ENCODE peak calls at places on chromosomes 4 and X, in five cellular contexts. One of them, this sample, is unnamed.
A peak's percentile ranks its signal among the peaks of the same experiment; 100 is the strongest.

GRCh38 chr4:3849140-3849539 is 83.0 kb downstream of the ADRA2C start:
- DNase-seq in adrenal gland: no peak
- DNase-seq in PC-3: no peak
- DNase-seq in thoracic aorta: no peak
- DNase-seq in testis: no peak
- DNase-seq in this sample: no peak

GRCh38 chrX:71627588-71628404 is 9.5 kb upstream of the CXCR3 start:
- DNase-seq in testis: no peak
- DNase-seq in thoracic aorta: no peak
- DNase-seq in PC-3: no peak
- DNase-seq in adrenal gland: no peak
- DNase-seq in this sample: no peak

GRCh38 chr4:119231517-119231916 is 19.0 kb downstream of the USP53 start:
- DNase-seq in thoracic aorta: no peak
- DNase-seq in adrenal gland: no peak
- DNase-seq in PC-3: no peak
- DNase-seq in testis: no peak
- DNase-seq in this sample: no peak

GRCh38 chr4:3526456-3526855 is 5.8 kb downstream of the LRPAP1 start:
- DNase-seq in adrenal gland: no peak
- DNase-seq in PC-3: no peak
- DNase-seq in thoracic aorta: no peak
- DNase-seq in testis: no peak
- DNase-seq in this sample: no peak

GRCh38 chrX:35380808-35381700 is 417.1 kb upstream of the MAGEB16 start:
- DNase-seq in thoracic aorta: no peak
- DNase-seq in adrenal gland: no peak
- DNase-seq in testis: peak; percentile 17
- DNase-seq in PC-3: peak; percentile 28
- DNase-seq in this sample: no peak

GRCh38 chr4:2071912-2072867 is 13.1 kb downstream of the NAT8L start:
- DNase-seq in PC-3: no peak
- DNase-seq in adrenal gland: no peak
- DNase-seq in testis: peak; percentile 82
- DNase-seq in thoracic aorta: no peak
- DNase-seq in this sample: peak; percentile 75

GRCh38 chr4:15470149-15470520 is 453 bp downstream of the CC2D2A start:
- DNase-seq in PC-3: no peak
- DNase-seq in testis: no peak
- DNase-seq in thoracic aorta: no peak
- DNase-seq in adrenal gland: no peak
- DNase-seq in this sample: no peak

GRCh38 chrX:148363836-148364235 is 136.6 kb upstream of the AFF2 start:
- DNase-seq in testis: no peak
- DNase-seq in PC-3: no peak
- DNase-seq in thoracic aorta: no peak
- DNase-seq in adrenal gland: no peak
- DNase-seq in this sample: no peak

GRCh38 chr4:98745372-98745771 is 87.0 kb upstream of the TSPAN5 start:
- DNase-seq in testis: peak; percentile 44
- DNase-seq in thoracic aorta: no peak
- DNase-seq in PC-3: peak; percentile 28
- DNase-seq in adrenal gland: peak; percentile 60
- DNase-seq in this sample: peak; percentile 9

GRCh38 chr4:116400480-116400879 is 684.9 kb downstream of the TRAM1L1 start:
- DNase-seq in testis: no peak
- DNase-seq in adrenal gland: no peak
- DNase-seq in thoracic aorta: no peak
- DNase-seq in PC-3: peak; percentile 41
- DNase-seq in this sample: no peak

GRCh38 chr4:14620567-14621138 is 381.6 kb upstream of the CPEB2 start:
- DNase-seq in adrenal gland: no peak
- DNase-seq in testis: no peak
- DNase-seq in thoracic aorta: no peak
- DNase-seq in PC-3: no peak
- DNase-seq in this sample: no peak

GRCh38 chr4:110623710-110624015 is 786 bp upstream of the PITX2 start:
- DNase-seq in testis: no peak
- DNase-seq in PC-3: no peak
- DNase-seq in thoracic aorta: no peak
- DNase-seq in adrenal gland: no peak
- DNase-seq in this sample: no peak

GRCh38 chrX:31117195-31117594 is 45.4 kb upstream of the FTHL17 start:
- DNase-seq in testis: no peak
- DNase-seq in adrenal gland: no peak
- DNase-seq in thoracic aorta: no peak
- DNase-seq in PC-3: no peak
- DNase-seq in this sample: no peak

GRCh38 chrX:154892263-154892662 is 6.1 kb downstream of the F8A1 start:
- DNase-seq in PC-3: no peak
- DNase-seq in adrenal gland: no peak
- DNase-seq in thoracic aorta: no peak
- DNase-seq in testis: no peak
- DNase-seq in this sample: no peak

GRCh38 chrX:155865193-155865592 is 16.0 kb upstream of the VAMP7 start:
- DNase-seq in testis: no peak
- DNase-seq in thoracic aorta: no peak
- DNase-seq in adrenal gland: no peak
- DNase-seq in PC-3: no peak
- DNase-seq in this sample: no peak

GRCh38 chrX:50579955-50580354 is 109.3 kb upstream of the DGKK start:
- DNase-seq in adrenal gland: peak; percentile 79
- DNase-seq in testis: peak; percentile 55
- DNase-seq in PC-3: peak; percentile 74
- DNase-seq in thoracic aorta: no peak
- DNase-seq in this sample: peak; percentile 34

GRCh38 chr4:163913571-163913970 is 419.1 kb downstream of the TMA16 start:
- DNase-seq in thoracic aorta: no peak
- DNase-seq in adrenal gland: no peak
- DNase-seq in PC-3: no peak
- DNase-seq in testis: no peak
- DNase-seq in this sample: no peak

GRCh38 chr4:93084599-93085305 is 743.8 kb upstream of the ATOH1 start:
- DNase-seq in adrenal gland: no peak
- DNase-seq in PC-3: no peak
- DNase-seq in thoracic aorta: no peak
- DNase-seq in testis: peak; percentile 46
- DNase-seq in this sample: no peak

GRCh38 chrX:153646620-153647373 is at the start of gene DUSP9:
- DNase-seq in adrenal gland: no peak
- DNase-seq in PC-3: peak; percentile 61
- DNase-seq in testis: peak; percentile 21
- DNase-seq in thoracic aorta: no peak
- DNase-seq in this sample: peak; percentile 22

GRCh38 chr4:164952551-164952950 is 24.9 kb downstream of the TRIM61 start:
- DNase-seq in adrenal gland: no peak
- DNase-seq in thoracic aorta: no peak
- DNase-seq in testis: no peak
- DNase-seq in PC-3: no peak
- DNase-seq in this sample: no peak

GRCh38 chr4:22021116-22021515 is 72.5 kb upstream of the KCNIP4 start:
- DNase-seq in adrenal gland: no peak
- DNase-seq in PC-3: peak; percentile 15
- DNase-seq in testis: no peak
- DNase-seq in thoracic aorta: no peak
- DNase-seq in this sample: no peak

GRCh38 chr4:74624351-74625151 is 169.8 kb downstream of the BTC start:
- DNase-seq in PC-3: peak; percentile 91
- DNase-seq in thoracic aorta: no peak
- DNase-seq in adrenal gland: no peak
- DNase-seq in testis: no peak
- DNase-seq in this sample: no peak

GRCh38 chrX:155880586-155881157 is 473 bp upstream of the VAMP7 start:
- DNase-seq in PC-3: no peak
- DNase-seq in testis: no peak
- DNase-seq in adrenal gland: no peak
- DNase-seq in thoracic aorta: no peak
- DNase-seq in this sample: no peak

DNA sequence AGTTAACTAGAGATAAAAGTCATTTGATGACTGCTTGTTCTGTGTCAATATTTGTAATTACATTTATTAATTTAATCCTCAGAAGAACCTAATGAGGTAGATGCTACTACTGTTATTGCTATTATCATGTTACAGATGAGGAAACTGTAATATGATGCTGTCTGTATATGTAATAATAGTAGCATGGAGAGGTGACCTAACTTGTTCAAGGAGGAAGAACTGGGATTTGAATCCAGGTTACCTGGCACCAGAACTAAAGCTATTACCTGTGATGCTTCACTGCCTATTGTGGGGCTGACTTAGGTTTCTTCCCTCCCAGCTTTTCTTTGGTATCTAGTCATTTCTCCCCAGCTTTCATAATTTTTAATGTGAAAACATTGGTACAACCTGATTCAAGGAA is 43.6 kb downstream of the RAPGEF2 start:
- DNase-seq in testis: no peak
- DNase-seq in thoracic aorta: no peak
- DNase-seq in adrenal gland: no peak
- DNase-seq in PC-3: no peak
- DNase-seq in this sample: no peak
- H3K4me1 ChIP-seq in testis: no peaks in the 10 kb centered on the region
- H3K4me1 ChIP-seq in thoracic aorta: peaks cover 62% of the 10 kb centered on the region
- H3K4me1 ChIP-seq in adrenal gland: peaks cover 6% of the 10 kb centered on the region
- H3K4me1 ChIP-seq in PC-3: peaks cover 6% of the 10 kb centered on the region
- H3K4me1 ChIP-seq in this sample: peaks cover 18% of the 10 kb centered on the region

GRCh38 chrX:69505772-69506616 is 1.9 kb downstream of the NALF2 start:
- DNase-seq in PC-3: no peak
- DNase-seq in adrenal gland: no peak
- DNase-seq in testis: no peak
- DNase-seq in thoracic aorta: no peak
- DNase-seq in this sample: no peak

GRCh38 chrX:69506617-69507499 is 2.7 kb downstream of the NALF2 start:
- DNase-seq in thoracic aorta: no peak
- DNase-seq in testis: no peak
- DNase-seq in PC-3: no peak
- DNase-seq in adrenal gland: no peak
- DNase-seq in this sample: peak; percentile 19

GRCh38 chrX:69503835-69504625 is at the start of gene NALF2:
- DNase-seq in testis: peak; percentile 58
- DNase-seq in thoracic aorta: no peak
- DNase-seq in adrenal gland: peak; percentile 69
- DNase-seq in PC-3: peak; percentile 50
- DNase-seq in this sample: peak; percentile 78

GRCh38 chrX:69503228-69503834 is 795 bp upstream of the NALF2 start:
- DNase-seq in PC-3: no peak
- DNase-seq in thoracic aorta: no peak
- DNase-seq in testis: peak; percentile 49
- DNase-seq in adrenal gland: peak; percentile 74
- DNase-seq in this sample: peak; percentile 79

DNA sequence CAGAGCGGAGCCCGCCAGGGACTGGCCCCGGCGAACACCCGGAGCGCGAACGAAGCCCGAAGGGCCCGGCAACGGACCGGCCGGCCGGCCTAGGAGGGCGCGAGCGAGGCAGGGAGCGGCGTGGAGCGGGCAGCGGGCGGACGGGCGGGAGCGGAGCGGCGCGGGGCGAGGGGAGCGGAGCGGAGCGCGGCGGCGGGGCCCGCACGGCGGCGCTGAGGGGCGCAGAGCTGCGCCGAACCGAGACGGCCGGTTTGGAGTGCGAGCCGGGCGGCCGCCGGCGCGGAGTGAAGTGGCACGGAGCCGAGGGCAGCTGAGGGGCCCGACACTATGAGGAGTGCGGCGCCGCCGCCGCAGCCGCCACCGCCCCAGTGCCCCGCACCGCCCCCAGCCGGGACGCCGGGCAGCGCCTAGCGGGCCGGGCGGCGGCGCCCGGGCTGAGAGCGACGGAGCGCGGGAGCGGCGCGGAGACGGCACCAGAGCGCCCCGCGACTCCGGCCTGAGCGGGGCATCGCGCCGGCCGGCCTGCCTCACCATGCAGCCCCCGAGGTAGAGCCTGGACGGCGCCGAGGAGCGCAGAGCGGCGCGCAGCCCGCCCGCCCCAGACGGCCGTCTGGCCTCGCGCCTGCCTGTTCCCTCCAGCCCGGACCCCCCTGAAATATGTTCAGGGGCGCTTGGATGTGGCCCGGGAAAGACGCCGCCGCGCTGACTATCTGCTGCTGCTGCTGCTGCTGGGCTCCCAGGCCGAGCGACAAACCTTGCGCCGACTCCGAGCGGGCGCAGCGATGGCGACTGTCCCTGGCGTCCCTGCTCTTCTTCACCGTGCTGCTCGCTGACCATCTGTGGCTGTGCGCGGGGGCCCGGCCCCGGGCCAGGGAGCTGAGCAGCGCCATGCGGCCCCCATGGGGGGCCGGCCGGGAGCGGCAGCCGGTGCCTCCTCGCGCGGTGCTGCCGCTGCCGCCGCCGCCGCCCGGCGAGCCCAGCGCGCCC is 793 bp downstream of the NALF2 start:
- DNase-seq in testis: no peak
- DNase-seq in adrenal gland: no peak
- DNase-seq in PC-3: no peak
- DNase-seq in thoracic aorta: no peak
- DNase-seq in this sample: peak; percentile 10
- H3K4me3 ChIP-seq in testis: peak overlapping the region; percentile 40
- H3K4me3 ChIP-seq in adrenal gland: no peak overlapping the region
- H3K4me3 ChIP-seq in PC-3: no peak overlapping the region
- H3K4me3 ChIP-seq in thoracic aorta: peak overlapping the region; percentile 66
- H3K4me3 ChIP-seq in this sample: no peak overlapping the region

DNA sequence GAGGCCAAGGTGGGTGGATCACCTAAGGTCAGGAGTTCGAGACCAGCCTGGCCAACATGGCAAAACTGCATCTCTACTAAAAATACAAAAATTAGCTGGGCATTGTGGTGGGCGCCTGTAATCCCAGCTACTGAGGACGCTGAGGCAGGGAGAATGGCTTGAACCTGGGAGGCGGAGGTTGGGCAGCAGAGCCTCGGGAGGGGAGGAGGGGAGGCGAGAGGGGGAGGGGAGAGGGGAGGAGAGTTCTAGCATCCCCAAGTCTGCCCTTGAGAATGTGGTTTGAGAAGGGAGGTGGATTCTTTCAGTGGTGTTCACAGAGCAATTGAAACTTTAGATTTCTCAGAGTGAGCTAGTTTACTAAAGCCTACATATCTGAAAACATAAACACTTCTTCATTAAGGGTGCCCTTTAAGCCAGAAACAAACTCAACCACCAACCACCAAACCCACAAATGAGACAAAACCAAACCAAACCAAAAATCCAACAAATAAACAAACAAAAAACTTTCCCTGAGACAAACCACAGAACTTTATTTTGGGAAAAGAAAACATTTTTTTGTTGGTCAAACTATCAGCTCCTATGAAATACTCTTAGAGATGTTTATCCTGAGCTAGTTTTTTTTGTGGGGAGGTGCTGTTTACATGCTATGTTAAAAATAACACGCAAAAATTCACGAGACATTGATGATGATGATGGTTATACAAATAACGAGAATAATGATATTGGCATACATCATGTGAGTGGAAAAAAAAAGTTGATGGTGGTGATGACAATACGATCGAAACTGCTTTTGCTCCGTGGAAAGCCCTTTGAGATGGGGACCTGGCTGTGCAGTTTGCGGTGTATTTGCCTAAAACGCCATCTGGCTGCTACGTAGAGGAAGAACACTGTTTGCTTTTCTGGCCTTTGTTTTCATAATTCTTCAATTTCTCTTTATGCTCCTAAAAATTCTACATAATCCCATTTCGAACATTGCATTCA is 98.2 kb upstream of the PRKX start:
- DNase-seq in testis: no peak
- DNase-seq in adrenal gland: peak; percentile 54
- DNase-seq in thoracic aorta: no peak
- DNase-seq in PC-3: no peak
- DNase-seq in this sample: no peak
- TF ChIP-seq CTCF in testis: peak; percentile 42
- TF ChIP-seq CTCF in adrenal gland: peak; percentile 23
- TF ChIP-seq CTCF in thoracic aorta: no peak
- TF ChIP-seq CTCF in PC-3: no peak
- TF ChIP-seq CTCF in this sample: no peak

GRCh38 chr4:75724867-75725724 is 719 bp downstream of the USO1 start:
- DNase-seq in testis: peak; percentile 83
- DNase-seq in thoracic aorta: peak; percentile 20
- DNase-seq in PC-3: peak; percentile 56
- DNase-seq in adrenal gland: peak; percentile 88
- DNase-seq in this sample: peak; percentile 82
- H3K4me1 ChIP-seq in testis: peaks cover 32% of the 10 kb centered on the region
- H3K4me1 ChIP-seq in thoracic aorta: peaks cover 57% of the 10 kb centered on the region
- H3K4me1 ChIP-seq in PC-3: peaks cover 27% of the 10 kb centered on the region
- H3K4me1 ChIP-seq in adrenal gland: peaks cover 38% of the 10 kb centered on the region
- H3K4me1 ChIP-seq in this sample: peaks cover 36% of the 10 kb centered on the region

This sample was measured in thyroid gland.